ENCODE peak calls at places on chromosomes 7 and 10, in six cellular contexts. One of them, this sample, is unnamed.

GRCh38 chr10:123640016-123640535 is 26.1 kb upstream of the GPR26 start:
- DNase-seq in PC-3: peak; percentile 5
- DNase-seq in astrocyte: no peak
- DNase-seq in Panc1: no peak
- DNase-seq in heart right ventricle: no peak
- DNase-seq in stomach: no peak
- DNase-seq in this sample: no peak

GRCh38 chr10:128751851-128752250 is 625.6 kb upstream of the MKI67 start:
- DNase-seq in PC-3: no peak
- DNase-seq in astrocyte: no peak
- DNase-seq in Panc1: no peak
- DNase-seq in heart right ventricle: no peak
- DNase-seq in stomach: no peak
- DNase-seq in this sample: no peak

GRCh38 chr10:126504051-126504760 is 115.9 kb upstream of the ADAM12 start:
- DNase-seq in PC-3: peak; percentile 84
- DNase-seq in astrocyte: peak; percentile 36
- DNase-seq in Panc1: peak; percentile 15
- DNase-seq in heart right ventricle: no peak
- DNase-seq in stomach: no peak
- DNase-seq in this sample: no peak

GRCh38 chr10:79407811-79408795 is 37.3 kb downstream of the ZCCHC24 start:
- DNase-seq in PC-3: no peak
- DNase-seq in astrocyte: peak; percentile 44
- DNase-seq in Panc1: no peak
- DNase-seq in heart right ventricle: peak; percentile 51
- DNase-seq in stomach: peak; percentile 66
- DNase-seq in this sample: no peak

GRCh38 chr10:3399756-3400155 is 227.2 kb upstream of the PITRM1 start:
- DNase-seq in PC-3: peak; percentile 29
- DNase-seq in astrocyte: no peak
- DNase-seq in Panc1: no peak
- DNase-seq in heart right ventricle: no peak
- DNase-seq in stomach: no peak
- DNase-seq in this sample: no peak

GRCh38 chr10:91210014-91210413 is 10.4 kb upstream of the PCGF5 start:
- DNase-seq in PC-3: no peak
- DNase-seq in astrocyte: no peak
- DNase-seq in Panc1: no peak
- DNase-seq in heart right ventricle: no peak
- DNase-seq in stomach: no peak
- DNase-seq in this sample: no peak

GRCh38 chr7:1274876-1275684 is 42.4 kb downstream of the UNCX start:
- DNase-seq in PC-3: no peak
- DNase-seq in astrocyte: no peak
- DNase-seq in Panc1: no peak
- DNase-seq in heart right ventricle: peak; percentile 3
- DNase-seq in stomach: no peak
- DNase-seq in this sample: no peak

GRCh38 chr7:96636342-96636865 is 73.2 kb downstream of the SEM1 start:
- DNase-seq in PC-3: no peak
- DNase-seq in astrocyte: peak; percentile 24
- DNase-seq in Panc1: no peak
- DNase-seq in heart right ventricle: no peak
- DNase-seq in stomach: no peak
- DNase-seq in this sample: no peak

GRCh38 chr7:135519233-135519688 is 9.4 kb upstream of the CNOT4 start:
- DNase-seq in PC-3: no peak
- DNase-seq in astrocyte: no peak
- DNase-seq in Panc1: no peak
- DNase-seq in heart right ventricle: no peak
- DNase-seq in stomach: no peak
- DNase-seq in this sample: no peak

GRCh38 chr7:136677456-136678365 is 190.7 kb upstream of the CHRM2 start:
- DNase-seq in PC-3: peak; percentile 69
- DNase-seq in astrocyte: peak; percentile 47
- DNase-seq in Panc1: no peak
- DNase-seq in heart right ventricle: no peak
- DNase-seq in stomach: no peak
- DNase-seq in this sample: no peak

GRCh38 chr10:35536789-35537188 is 68.4 kb upstream of the GJD4 start:
- DNase-seq in PC-3: no peak
- DNase-seq in astrocyte: no peak
- DNase-seq in Panc1: no peak
- DNase-seq in heart right ventricle: no peak
- DNase-seq in stomach: no peak
- DNase-seq in this sample: no peak

GRCh38 chr7:28732037-28732869 is 225.9 kb downstream of the TRIL start:
- DNase-seq in PC-3: peak; percentile 46
- DNase-seq in astrocyte: peak; percentile 56
- DNase-seq in Panc1: no peak
- DNase-seq in heart right ventricle: peak; percentile 20
- DNase-seq in stomach: no peak
- DNase-seq in this sample: no peak

GRCh38 chr10:23331567-23332290 is 12.9 kb downstream of the C10orf67 start:
- DNase-seq in PC-3: peak; percentile 90
- DNase-seq in astrocyte: peak; percentile 85
- DNase-seq in Panc1: peak; percentile 17
- DNase-seq in heart right ventricle: no peak
- DNase-seq in stomach: no peak
- DNase-seq in this sample: no peak

GRCh38 chr7:2114052-2114451 is 118.7 kb downstream of the MAD1L1 start:
- DNase-seq in PC-3: peak; percentile 58
- DNase-seq in astrocyte: peak; percentile 74
- DNase-seq in Panc1: no peak
- DNase-seq in heart right ventricle: no peak
- DNase-seq in stomach: no peak
- DNase-seq in this sample: no peak

GRCh38 chr10:14240253-14241189 is 90.2 kb downstream of the FRMD4A start:
- DNase-seq in PC-3: no peak
- DNase-seq in astrocyte: peak; percentile 45
- DNase-seq in Panc1: no peak
- DNase-seq in heart right ventricle: no peak
- DNase-seq in stomach: no peak
- DNase-seq in this sample: no peak

GRCh38 chr10:14241196-14241595 is 89.5 kb downstream of the FRMD4A start:
- DNase-seq in PC-3: no peak
- DNase-seq in astrocyte: no peak
- DNase-seq in Panc1: no peak
- DNase-seq in heart right ventricle: no peak
- DNase-seq in stomach: no peak
- DNase-seq in this sample: no peak

GRCh38 chr10:14247650-14248258 is 83.0 kb downstream of the FRMD4A start:
- DNase-seq in PC-3: no peak
- DNase-seq in astrocyte: peak; percentile 36
- DNase-seq in Panc1: no peak
- DNase-seq in heart right ventricle: peak; percentile 46
- DNase-seq in stomach: no peak
- DNase-seq in this sample: no peak

GRCh38 chr10:14244801-14245211 is 85.9 kb downstream of the FRMD4A start:
- DNase-seq in PC-3: peak; percentile 29
- DNase-seq in astrocyte: peak; percentile 59
- DNase-seq in Panc1: peak; percentile 12
- DNase-seq in heart right ventricle: no peak
- DNase-seq in stomach: no peak
- DNase-seq in this sample: no peak

GRCh38 chr10:14244147-14244546 is 86.6 kb downstream of the FRMD4A start:
- DNase-seq in PC-3: no peak
- DNase-seq in astrocyte: no peak
- DNase-seq in Panc1: no peak
- DNase-seq in heart right ventricle: no peak
- DNase-seq in stomach: no peak
- DNase-seq in this sample: no peak
- TF ChIP-seq CTCF in PC-3: no peak
- TF ChIP-seq CTCF in astrocyte: no peak
- TF ChIP-seq CTCF in Panc1: no peak
- TF ChIP-seq CTCF in heart right ventricle: no peak
- TF ChIP-seq CTCF in stomach: no peak
- TF ChIP-seq CTCF in this sample: no peak

DNA sequence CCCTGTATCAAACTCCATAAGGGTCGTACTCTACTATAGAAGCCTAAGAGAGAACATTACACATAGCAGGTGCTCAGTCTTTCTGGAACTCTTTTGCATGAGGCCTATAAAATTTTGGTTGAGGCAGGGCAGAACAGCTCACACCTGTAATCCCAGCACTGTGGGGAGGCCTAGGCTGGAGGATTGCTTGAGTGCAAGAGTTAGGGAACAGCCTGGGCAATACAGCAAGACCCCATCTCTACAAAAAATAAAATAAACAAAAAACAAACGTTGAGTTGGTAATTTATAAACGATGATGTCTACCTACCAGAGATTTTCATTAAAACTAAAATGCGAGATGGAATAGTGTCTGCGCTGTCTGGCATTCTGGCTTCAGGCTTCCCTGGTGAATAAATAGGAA is 876 bp downstream of the PON2 start:
- DNase-seq in PC-3: no peak
- DNase-seq in astrocyte: no peak
- DNase-seq in Panc1: no peak
- DNase-seq in heart right ventricle: no peak
- DNase-seq in stomach: no peak
- DNase-seq in this sample: no peak
- H3K4me3 ChIP-seq in PC-3: peak overlapping the region; percentile 90
- H3K4me3 ChIP-seq in astrocyte: peak overlapping the region; percentile 74
- H3K4me3 ChIP-seq in Panc1: peak overlapping the region; percentile 66
- H3K4me3 ChIP-seq in heart right ventricle: peak overlapping the region; percentile 70
- H3K4me3 ChIP-seq in stomach: peak overlapping the region; percentile 67
- H3K4me3 ChIP-seq in this sample: no peak overlapping the region

GRCh38 chr10:87771871-87772500 is 46.0 kb downstream of the ATAD1 start:
- DNase-seq in PC-3: peak; percentile 59
- DNase-seq in astrocyte: no peak
- DNase-seq in Panc1: no peak
- DNase-seq in heart right ventricle: no peak
- DNase-seq in stomach: no peak
- DNase-seq in this sample: no peak
- TF ChIP-seq CTCF in PC-3: peak; percentile 66
- TF ChIP-seq CTCF in astrocyte: peak; percentile 45
- TF ChIP-seq CTCF in Panc1: peak; percentile 74
- TF ChIP-seq CTCF in heart right ventricle: peak; percentile 72
- TF ChIP-seq CTCF in stomach: peak; percentile 53
- TF ChIP-seq CTCF in this sample: peak; percentile 69

GRCh38 chr10:103254538-103255325 is 9.0 kb downstream of the RPEL1 start:
- DNase-seq in PC-3: peak; percentile 64
- DNase-seq in astrocyte: no peak
- DNase-seq in Panc1: no peak
- DNase-seq in heart right ventricle: no peak
- DNase-seq in stomach: no peak
- DNase-seq in this sample: no peak
- H3K4me3 ChIP-seq in PC-3: no peak overlapping the region
- H3K4me3 ChIP-seq in astrocyte: no peak overlapping the region
- H3K4me3 ChIP-seq in Panc1: no peak overlapping the region
- H3K4me3 ChIP-seq in heart right ventricle: no peak overlapping the region
- H3K4me3 ChIP-seq in stomach: no peak overlapping the region
- H3K4me3 ChIP-seq in this sample: no peak overlapping the region

DNA sequence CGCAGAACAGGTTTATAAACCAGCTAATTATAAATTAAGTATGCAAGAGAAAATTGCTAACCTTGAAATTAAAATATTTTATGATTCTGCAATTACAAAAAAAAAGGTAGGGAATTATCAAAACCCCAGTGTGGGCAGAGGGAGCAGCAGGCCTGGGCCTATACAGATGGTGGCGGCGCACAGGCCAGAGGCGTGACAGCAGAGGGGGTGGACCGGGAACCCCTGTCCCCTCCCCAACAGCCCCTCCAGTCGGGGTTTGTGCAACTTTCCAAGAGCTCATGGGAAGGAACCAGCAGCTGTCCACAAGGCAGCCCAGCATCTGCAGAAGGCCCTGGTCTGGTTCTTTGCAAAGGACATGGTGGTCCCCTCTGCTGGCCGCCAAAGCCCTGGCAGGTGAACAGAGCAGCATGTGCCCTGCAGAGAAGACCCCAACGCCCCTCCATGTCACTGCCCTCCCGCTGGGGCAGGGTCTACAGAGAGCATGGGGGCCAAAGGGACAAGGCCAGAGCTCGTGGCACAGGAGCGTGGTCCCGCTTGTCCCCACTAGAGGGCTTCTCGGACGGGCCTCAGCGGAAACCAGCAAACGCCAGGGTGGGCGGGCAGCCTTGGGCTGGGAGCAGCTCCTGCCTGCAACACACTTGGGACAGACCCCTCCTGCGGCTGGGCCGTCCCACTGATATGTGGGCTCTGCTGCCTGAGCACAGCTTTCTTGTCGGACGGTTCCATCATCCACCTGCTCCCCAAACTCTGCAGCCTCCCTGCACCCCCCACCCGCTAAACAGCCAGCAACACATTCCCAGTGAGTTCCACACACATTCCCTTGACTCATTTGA is 75.1 kb downstream of the EBF3 start:
- DNase-seq in PC-3: peak; percentile 16
- DNase-seq in astrocyte: no peak
- DNase-seq in Panc1: no peak
- DNase-seq in heart right ventricle: peak; percentile 76
- DNase-seq in stomach: no peak
- DNase-seq in this sample: peak; percentile 6
- TF ChIP-seq CTCF in PC-3: peak; percentile 56
- TF ChIP-seq CTCF in astrocyte: no peak
- TF ChIP-seq CTCF in Panc1: peak; percentile 93
- TF ChIP-seq CTCF in heart right ventricle: peak; percentile 75
- TF ChIP-seq CTCF in stomach: peak; percentile 57
- TF ChIP-seq CTCF in this sample: peak; percentile 54

GRCh38 chr10:48935141-48935540 is 4.5 kb downstream of the LRRC18 start:
- DNase-seq in PC-3: no peak
- DNase-seq in astrocyte: no peak
- DNase-seq in Panc1: no peak
- DNase-seq in heart right ventricle: no peak
- DNase-seq in stomach: no peak
- DNase-seq in this sample: no peak

GRCh38 chr10:48931188-48931587 is 8.5 kb downstream of the LRRC18 start:
- DNase-seq in PC-3: no peak
- DNase-seq in astrocyte: no peak
- DNase-seq in Panc1: no peak
- DNase-seq in heart right ventricle: no peak
- DNase-seq in stomach: no peak
- DNase-seq in this sample: no peak

GRCh38 chr10:48937796-48938195 is 1.8 kb downstream of the LRRC18 start:
- DNase-seq in PC-3: no peak
- DNase-seq in astrocyte: no peak
- DNase-seq in Panc1: no peak
- DNase-seq in heart right ventricle: no peak
- DNase-seq in stomach: no peak
- DNase-seq in this sample: no peak

GRCh38 chr10:48932831-48933670 is 6.6 kb downstream of the LRRC18 start:
- DNase-seq in PC-3: no peak
- DNase-seq in astrocyte: no peak
- DNase-seq in Panc1: no peak
- DNase-seq in heart right ventricle: no peak
- DNase-seq in stomach: no peak
- DNase-seq in this sample: no peak

DNA sequence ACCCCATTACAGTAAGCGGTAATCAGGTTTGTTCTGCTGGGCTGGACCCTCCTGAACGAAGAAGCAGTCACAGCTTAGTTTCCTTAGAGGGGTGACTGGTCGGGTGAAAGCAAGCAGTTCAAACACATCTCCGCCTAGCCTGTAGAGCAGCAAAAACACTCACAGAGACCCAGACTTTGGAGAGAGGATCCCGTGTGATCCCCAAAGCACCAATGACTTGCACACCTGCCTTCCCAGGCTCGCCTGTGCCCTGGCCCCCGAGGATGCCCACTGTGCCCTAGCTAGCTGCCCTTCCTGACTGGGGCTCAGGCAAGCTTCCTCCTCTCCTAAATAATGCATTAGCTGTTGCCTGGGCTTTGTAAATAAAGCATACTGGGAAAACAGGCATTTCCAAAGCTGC is 5.0 kb downstream of the LRRC18 start:
- DNase-seq in PC-3: no peak
- DNase-seq in astrocyte: no peak
- DNase-seq in Panc1: no peak
- DNase-seq in heart right ventricle: no peak
- DNase-seq in stomach: no peak
- DNase-seq in this sample: peak; percentile 31
- H3K4me3 ChIP-seq in PC-3: no peak overlapping the region
- H3K4me3 ChIP-seq in astrocyte: no peak overlapping the region
- H3K4me3 ChIP-seq in Panc1: no peak overlapping the region
- H3K4me3 ChIP-seq in heart right ventricle: no peak overlapping the region
- H3K4me3 ChIP-seq in stomach: no peak overlapping the region
- H3K4me3 ChIP-seq in this sample: no peak overlapping the region

This sample was measured in CD8-positive, alpha-beta T cell.